ENCODE peak calls at places on chromosome X, in ten cellular contexts. H is endothelial cell of umbilical vein; S is aorta; F is tibial nerve; M is right cardiac atrium; U is testis; I is CD4-positive, CD25-positive, alpha-beta regulatory T cell; J is fibroblast of lung; T is neuronal stem cell; K is A673. L is an unnamed sample. For H3K4me1, the result is how much of the 10 kb centered on the place peaks cover.

GRCh38 chrX:40169193-40170086 is 71.7 kb upstream of the BCOR start:
- DNase-seq in H (peak), S (peak), F (no peak), M (no peak), U (peak), I (peak), J (peak), T (no peak), K (peak), L (peak)

GRCh38 chrX:95995600-95995999 is 689.0 kb upstream of the DIAPH2 start:
- DNase-seq in H (no peak), S (no peak), F (no peak), M (no peak), U (no peak), I (no peak), J (no peak), T (no peak), K (peak), L (no peak)

GRCh38 chrX:54920610-54921426 is at the start of gene TRO:
- DNase-seq in H (no peak), S (no peak), F (no peak), M (no peak), U (peak), I (no peak), J (peak), T (peak), K (peak), L (no peak)

GRCh38 chrX:120426599-120426998 is 42.5 kb downstream of the LAMP2 start:
- DNase-seq in H (no peak), S (no peak), F (no peak), M (no peak), U (no peak), I (no peak), J (peak), T (no peak), K (no peak), L (no peak)

GRCh38 chrX:104419211-104419610 is 146.8 kb upstream of the IL1RAPL2 start:
- DNase-seq in H (no peak), S (no peak), F (no peak), M (no peak), U (no peak), I (no peak), J (no peak), T (no peak), K (no peak), L (no peak)

GRCh38 chrX:17164079-17164478 is 210.9 kb upstream of the NHS start:
- DNase-seq in H (no peak), S (no peak), F (no peak), M (no peak), U (no peak), I (no peak), J (no peak), T (no peak), K (no peak), L (no peak)

GRCh38 chrX:149515954-149516602 is 11.0 kb upstream of the IDS start:
- DNase-seq in H (no peak), S (no peak), F (no peak), M (no peak), U (no peak), I (no peak), J (no peak), T (no peak), K (no peak), L (no peak)

GRCh38 chrX:108740299-108740774 is 4.0 kb upstream of the IRS4 start:
- DNase-seq in H (no peak), S (no peak), F (no peak), M (no peak), U (no peak), I (no peak), J (no peak), T (no peak), K (no peak), L (no peak)

GRCh38 chrX:38817004-38817703 is 15.9 kb downstream of the MID1IP1 start:
- DNase-seq in H (peak), S (peak), F (no peak), M (peak), U (peak), I (no peak), J (peak), T (no peak), K (peak), L (no peak)

GRCh38 chrX:70172226-70172625 is 5.1 kb upstream of the DGAT2L6 start:
- DNase-seq in H (no peak), S (no peak), F (no peak), M (no peak), U (no peak), I (no peak), J (peak), T (no peak), K (peak), L (no peak)

GRCh38 chrX:5632061-5632614 is 596.5 kb downstream of the NLGN4X start:
- DNase-seq in H (no peak), S (no peak), F (no peak), M (no peak), U (no peak), I (no peak), J (no peak), T (peak), K (no peak), L (no peak)

GRCh38 chrX:100750901-100751300 is 19.0 kb upstream of the SYTL4 start:
- DNase-seq in H (no peak), S (no peak), F (no peak), M (no peak), U (no peak), I (no peak), J (no peak), T (no peak), K (no peak), L (no peak)

GRCh38 chrX:130909469-130910136 is 6.6 kb upstream of the ENOX2 start:
- DNase-seq in H (no peak), S (no peak), F (no peak), M (no peak), U (no peak), I (no peak), J (no peak), T (no peak), K (no peak), L (no peak)

GRCh38 chrX:150715180-150715579 is 22.0 kb downstream of the MTMR1 start:
- DNase-seq in H (peak), S (no peak), F (no peak), M (no peak), U (no peak), I (no peak), J (no peak), T (no peak), K (no peak), L (no peak)

GRCh38 chrX:153775631-153776595 is 4.9 kb upstream of the SRPK3 start:
- DNase-seq in H (no peak), S (peak), F (no peak), M (no peak), U (no peak), I (no peak), J (no peak), T (no peak), K (no peak), L (peak)

GRCh38 chrX:153862369-153863250 is 23.4 kb downstream of the L1CAM start:
- DNase-seq in H (no peak), S (no peak), F (no peak), M (no peak), U (no peak), I (no peak), J (no peak), T (no peak), K (no peak), L (peak)

GRCh38 chrX:18616688-18617087 is 55.2 kb downstream of the RS1 start:
- DNase-seq in H (no peak), S (no peak), F (no peak), M (no peak), U (no peak), I (no peak), J (no peak), T (no peak), K (no peak), L (no peak)

GRCh38 chrX:3549442-3549875 is 164.0 kb downstream of the PRKX start:
- DNase-seq in H (no peak), S (no peak), F (peak), M (no peak), U (no peak), I (no peak), J (no peak), T (no peak), K (peak), L (no peak)

GRCh38 chrX:123475068-123475724 is 257.7 kb downstream of the THOC2 start:
- DNase-seq in H (no peak), S (no peak), F (no peak), M (no peak), U (no peak), I (no peak), J (no peak), T (no peak), K (no peak), L (no peak)

GRCh38 chrX:69988955-69989394 is 60.8 kb downstream of the AWAT2 start:
- DNase-seq in H (peak), S (peak), F (no peak), M (peak), U (no peak), I (no peak), J (no peak), T (no peak), K (no peak), L (no peak)

GRCh38 chrX:48035891-48036290 is 29.1 kb downstream of the SPACA5 start:
- DNase-seq in H (peak), S (no peak), F (no peak), M (no peak), U (no peak), I (no peak), J (no peak), T (no peak), K (no peak), L (no peak)

DNA sequence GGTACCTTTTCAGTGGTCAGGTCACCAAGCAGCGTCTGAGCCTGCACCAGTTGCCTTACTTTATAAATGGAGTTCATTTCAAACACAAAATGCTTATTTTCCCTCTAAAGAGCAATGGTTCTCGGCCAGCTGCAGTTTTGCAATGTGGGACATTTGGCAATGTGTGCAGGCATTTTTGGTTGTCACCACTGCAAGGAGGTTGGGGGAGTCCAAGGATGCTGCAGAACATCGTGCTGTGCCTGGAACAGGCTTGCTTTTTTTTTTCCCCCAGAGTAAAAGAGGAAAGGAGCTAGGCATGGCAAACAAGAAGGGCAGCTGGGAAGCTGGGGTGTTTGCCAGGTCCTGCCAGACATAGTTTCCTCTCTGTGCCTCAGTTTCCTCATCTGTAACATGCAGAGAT is 115.6 kb downstream of the GPR143 start:
- DNase-seq in H (no peak), S (no peak), F (no peak), M (peak), U (no peak), I (no peak), J (no peak), T (no peak), K (no peak), L (no peak)
- H3K4me1 ChIP-seq in H (under half), S (under half), F (under half), M (under half), U (under half), I (under half), J (under half), T (under half), K (under half), L (under half)

DNA sequence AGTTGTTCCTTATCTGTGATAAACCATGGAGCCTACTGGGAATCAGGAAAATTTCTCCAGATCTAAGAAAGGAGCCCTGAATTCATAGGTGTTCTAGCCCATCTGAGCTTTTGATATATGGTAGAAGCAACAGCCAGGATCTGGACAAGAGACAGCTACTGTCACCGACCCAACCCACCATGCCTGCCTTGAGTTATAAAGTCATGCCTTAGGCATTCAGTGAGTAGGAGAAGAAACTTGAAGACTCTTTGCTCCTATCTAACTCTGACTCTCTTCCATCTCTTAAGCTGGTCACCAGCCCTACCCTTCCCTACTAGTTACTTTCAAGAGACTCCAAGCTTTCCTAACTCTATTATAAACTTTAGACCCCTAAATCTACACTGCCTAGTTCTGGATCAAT is 83.9 kb upstream of the FAM9B start:
- DNase-seq in H (no peak), S (no peak), F (no peak), M (no peak), U (no peak), I (no peak), J (no peak), T (no peak), K (no peak), L (no peak)
- H3K4me1 ChIP-seq in H (under half), S (under half), F (under half), M (under half), U (under half), I (under half), J (under half), T (under half), K (under half), L (under half)

DNA sequence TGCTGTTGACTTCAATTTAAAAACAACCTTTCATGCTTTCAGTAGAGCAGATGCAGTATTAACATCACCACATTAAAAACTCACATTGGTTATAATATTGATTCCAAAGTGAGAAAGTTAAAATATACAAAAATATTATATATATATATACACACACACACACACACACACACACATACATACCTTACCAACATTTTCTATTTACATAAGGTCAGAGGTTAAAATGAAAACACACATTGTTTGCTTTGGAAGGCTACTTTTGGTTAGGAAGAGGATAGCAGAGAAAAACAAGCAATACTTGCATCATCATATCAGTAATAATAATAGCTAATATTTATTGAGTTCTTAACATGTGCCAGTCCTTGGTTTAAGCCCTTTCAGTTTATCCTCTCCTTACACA is 226.5 kb downstream of the PPP4R3C start:
- DNase-seq in H (no peak), S (no peak), F (no peak), M (no peak), U (no peak), I (no peak), J (no peak), T (no peak), K (no peak), L (no peak)
- H3K4me1 ChIP-seq in H (under half), S (under half), F (under half), M (under half), U (under half), I (under half), J (under half), T (under half), K (under half), L (under half)

GRCh38 chrX:13077168-13077567 is 32.7 kb upstream of the FAM9C start:
- DNase-seq in H (peak), S (peak), F (no peak), M (no peak), U (no peak), I (no peak), J (no peak), T (no peak), K (peak), L (no peak)

GRCh38 chrX:13081385-13082285 is 37.2 kb upstream of the FAM9C start:
- DNase-seq in H (no peak), S (no peak), F (no peak), M (no peak), U (no peak), I (no peak), J (peak), T (no peak), K (no peak), L (no peak)

GRCh38 chrX:13078739-13079444 is 34.5 kb upstream of the FAM9C start:
- DNase-seq in H (peak), S (peak), F (peak), M (peak), U (peak), I (no peak), J (peak), T (no peak), K (no peak), L (no peak)

GRCh38 chrX:13082286-13083065 is 38.1 kb upstream of the FAM9C start:
- DNase-seq in H (no peak), S (no peak), F (no peak), M (no peak), U (no peak), I (no peak), J (no peak), T (no peak), K (no peak), L (no peak)

GRCh38 chrX:13080128-13080795 is 35.8 kb upstream of the FAM9C start:
- DNase-seq in H (no peak), S (no peak), F (no peak), M (no peak), U (no peak), I (no peak), J (no peak), T (no peak), K (no peak), L (no peak)
- H3K4me1 ChIP-seq in H (under half), S (under half), F (under half), M (under half), U (under half), I (half or more), J (under half), T (under half), K (under half), L (half or more)

GRCh38 chrX:19748898-19749680 is 138.3 kb downstream of the SH3KBP1 start:
- DNase-seq in H (no peak), S (no peak), F (no peak), M (no peak), U (no peak), I (no peak), J (no peak), T (no peak), K (no peak), L (no peak)

GRCh38 chrX:19753368-19753767 is 134.0 kb downstream of the SH3KBP1 start:
- DNase-seq in H (no peak), S (no peak), F (no peak), M (no peak), U (no peak), I (no peak), J (no peak), T (no peak), K (no peak), L (no peak)

GRCh38 chrX:19752043-19752442 is 135.4 kb downstream of the SH3KBP1 start:
- DNase-seq in H (no peak), S (no peak), F (no peak), M (no peak), U (no peak), I (no peak), J (no peak), T (no peak), K (no peak), L (no peak)

GRCh38 chrX:19750028-19750786 is 137.2 kb downstream of the SH3KBP1 start:
- DNase-seq in H (no peak), S (no peak), F (no peak), M (no peak), U (no peak), I (no peak), J (no peak), T (no peak), K (no peak), L (no peak)

DNA sequence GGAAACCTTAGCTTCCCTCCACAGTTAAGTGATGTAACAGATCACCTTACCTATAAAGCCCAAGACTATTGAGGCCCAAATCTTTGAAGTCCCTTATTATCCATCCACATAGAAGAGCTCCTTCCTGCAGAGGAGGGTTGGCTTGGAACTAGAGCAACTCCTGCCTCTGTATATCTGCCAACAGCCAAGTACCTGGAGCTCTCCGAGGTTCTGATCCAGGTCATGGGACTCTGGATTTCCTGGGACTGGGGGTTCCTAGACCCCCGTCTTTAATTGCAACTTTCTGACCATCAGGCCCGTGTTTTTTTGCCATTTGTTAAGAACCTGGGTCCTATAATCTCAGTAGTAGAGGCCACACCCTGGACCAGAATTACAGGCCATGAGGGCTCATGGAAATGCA is 136.3 kb downstream of the SH3KBP1 start:
- DNase-seq in H (no peak), S (no peak), F (no peak), M (no peak), U (no peak), I (no peak), J (no peak), T (no peak), K (no peak), L (no peak)
- H3K4me1 ChIP-seq in H (under half), S (under half), F (under half), M (under half), U (under half), I (half or more), J (under half), T (under half), K (under half), L (under half)

GRCh38 chrX:1597345-1598020 is 6.1 kb downstream of the AKAP17A start:
- DNase-seq in H (no peak), S (no peak), F (no peak), M (no peak), U (no peak), I (no peak), J (no peak), T (no peak), K (no peak), L (peak)

GRCh38 chrX:1598021-1598875 is 6.8 kb downstream of the AKAP17A start:
- DNase-seq in H (no peak), S (no peak), F (no peak), M (no peak), U (no peak), I (no peak), J (no peak), T (no peak), K (no peak), L (peak)

GRCh38 chrX:1593286-1594271 is 2.2 kb downstream of the AKAP17A start:
- DNase-seq in H (no peak), S (peak), F (no peak), M (no peak), U (peak), I (no peak), J (no peak), T (no peak), K (no peak), L (peak)

GRCh38 chrX:1596676-1597344 is 5.4 kb downstream of the AKAP17A start:
- DNase-seq in H (no peak), S (no peak), F (no peak), M (no peak), U (no peak), I (no peak), J (no peak), T (no peak), K (no peak), L (peak)

DNA sequence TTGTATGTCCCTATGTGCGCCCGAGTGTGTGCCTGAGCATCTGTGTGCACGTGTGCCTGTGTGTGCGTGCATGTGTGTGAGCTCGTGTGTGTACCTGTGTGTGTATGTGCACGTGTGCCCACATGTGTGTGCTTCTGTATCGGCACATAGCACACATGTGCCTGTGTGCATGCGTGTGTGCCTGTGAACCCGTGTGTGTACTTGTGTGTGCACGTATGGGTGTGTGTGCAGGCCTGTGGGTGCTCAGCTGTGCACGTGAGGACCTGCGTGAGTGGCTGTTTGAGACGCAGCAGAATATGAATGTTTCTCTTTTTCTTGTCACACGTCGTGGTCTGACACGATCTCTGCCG is 4.3 kb downstream of the AKAP17A start:
- DNase-seq in H (no peak), S (no peak), F (no peak), M (no peak), U (no peak), I (no peak), J (no peak), T (no peak), K (no peak), L (peak)
- H3K4me1 ChIP-seq in H (under half), S (under half), F (under half), M (under half), U (under half), I (under half), J (under half), T (under half), K (under half), L (half or more)

GRCh38 chrX:1390621-1391369 is 1.1 kb downstream of the SLC25A6 start:
- DNase-seq in H (no peak), S (peak), F (no peak), M (no peak), U (peak), I (no peak), J (no peak), T (no peak), K (no peak), L (peak)

GRCh38 chrX:1391707-1392375 is at the start of gene SLC25A6:
- DNase-seq in H (peak), S (peak), F (peak), M (peak), U (peak), I (peak), J (peak), T (peak), K (peak), L (peak)

GRCh38 chrX:1389993-1390285 is 2.0 kb downstream of the SLC25A6 start:
- DNase-seq in H (no peak), S (peak), F (no peak), M (no peak), U (peak), I (no peak), J (no peak), T (no peak), K (no peak), L (peak)

GRCh38 chrX:1392376-1393130 is 640 bp upstream of the SLC25A6 start:
- DNase-seq in H (no peak), S (peak), F (peak), M (peak), U (peak), I (no peak), J (peak), T (no peak), K (peak), L (no peak)

GRCh38 chrX:1391370-1391706 is 575 bp downstream of the SLC25A6 start:
- DNase-seq in H (peak), S (no peak), F (no peak), M (no peak), U (no peak), I (no peak), J (no peak), T (peak), K (no peak), L (no peak)
- H3K4me1 ChIP-seq in H (under half), S (under half), F (half or more), M (under half), U (under half), I (under half), J (under half), T (under half), K (under half), L (under half)